ENCODE peak calls at places on chromosome 22, in ten cellular contexts. V is breast epithelium, B is A549, T is sigmoid colon, D is adrenal gland, S is tibial nerve, G is gastrocnemius medialis, I is ovary, E is IMR-90, C is testis. X is an unnamed sample.

GRCh38 chr22:22619765-22620414 is 24.5 kb upstream of the GGTLC2 start:
- DNase-seq in V (no peak), B (no peak), T (no peak), D (no peak), S (no peak), G (no peak), I (no peak), E (no peak), C (no peak), X (no peak)

GRCh38 chr22:25709758-25710157 is 32.2 kb upstream of the MYO18B start:
- DNase-seq in V (no peak), B (no peak), T (no peak), D (no peak), S (no peak), G (no peak), I (no peak), E (no peak), C (no peak), X (no peak)

GRCh38 chr22:20591660-20592310 is 84.4 kb downstream of the MED15 start:
- DNase-seq in V (no peak), B (no peak), T (no peak), D (no peak), S (no peak), G (no peak), I (no peak), E (peak; percentile 13), C (peak; percentile 44), X (peak; percentile 58)

GRCh38 chr22:33126881-33127280 is 68.7 kb upstream of the SYN3 start:
- DNase-seq in V (no peak), B (no peak), T (no peak), D (no peak), S (no peak), G (no peak), I (no peak), E (no peak), C (no peak), X (no peak)

GRCh38 chr22:37320726-37321286 is 38.5 kb downstream of the CYTH4 start:
- DNase-seq in V (no peak), B (no peak), T (no peak), D (no peak), S (no peak), G (no peak), I (no peak), E (no peak), C (no peak), X (no peak)

GRCh38 chr22:43273902-43274484 is 69.2 kb downstream of the SCUBE1 start:
- DNase-seq in V (no peak), B (peak; percentile 69), T (no peak), D (peak; percentile 69), S (no peak), G (peak; percentile 21), I (no peak), E (peak; percentile 46), C (peak; percentile 67), X (peak; percentile 51)

GRCh38 chr22:43113516-43114251 is 3.1 kb downstream of the BIK start:
- DNase-seq in V (peak; percentile 53), B (no peak), T (no peak), D (no peak), S (no peak), G (no peak), I (no peak), E (no peak), C (no peak), X (peak; percentile 71)

GRCh38 chr22:42939451-42939881 is 75.5 kb downstream of the PACSIN2 start:
- DNase-seq in V (no peak), B (no peak), T (no peak), D (no peak), S (no peak), G (no peak), I (no peak), E (no peak), C (no peak), X (no peak)

GRCh38 chr22:22821340-22821739 is 66.3 kb upstream of the IGLL5 start:
- DNase-seq in V (no peak), B (no peak), T (no peak), D (no peak), S (no peak), G (no peak), I (no peak), E (no peak), C (no peak), X (no peak)

GRCh38 chr22:42299586-42300285 is 29.3 kb upstream of the TCF20 start:
- DNase-seq in V (no peak), B (no peak), T (no peak), D (no peak), S (peak; percentile 25), G (peak; percentile 19), I (no peak), E (no peak), C (peak; percentile 21), X (no peak)

GRCh38 chr22:24947881-24948280 is 1.4 kb upstream of the LHFPL7 start:
- DNase-seq in V (no peak), B (no peak), T (no peak), D (no peak), S (no peak), G (no peak), I (no peak), E (no peak), C (no peak), X (no peak)

GRCh38 chr22:44583076-44583760 is 85.2 kb upstream of the RTL6 start:
- DNase-seq in V (no peak), B (peak; percentile 18), T (peak; percentile 38), D (peak; percentile 15), S (no peak), G (no peak), I (peak; percentile 7), E (peak; percentile 32), C (no peak), X (peak; percentile 2)

GRCh38 chr22:20298110-20298802 is 21.6 kb downstream of the DGCR6L start:
- DNase-seq in V (no peak), B (no peak), T (no peak), D (no peak), S (no peak), G (no peak), I (no peak), E (no peak), C (no peak), X (no peak)

GRCh38 chr22:48185656-48186055 is 1423.2 kb downstream of the TBC1D22A start:
- DNase-seq in V (no peak), B (no peak), T (no peak), D (no peak), S (no peak), G (no peak), I (no peak), E (no peak), C (no peak), X (no peak)

DNA sequence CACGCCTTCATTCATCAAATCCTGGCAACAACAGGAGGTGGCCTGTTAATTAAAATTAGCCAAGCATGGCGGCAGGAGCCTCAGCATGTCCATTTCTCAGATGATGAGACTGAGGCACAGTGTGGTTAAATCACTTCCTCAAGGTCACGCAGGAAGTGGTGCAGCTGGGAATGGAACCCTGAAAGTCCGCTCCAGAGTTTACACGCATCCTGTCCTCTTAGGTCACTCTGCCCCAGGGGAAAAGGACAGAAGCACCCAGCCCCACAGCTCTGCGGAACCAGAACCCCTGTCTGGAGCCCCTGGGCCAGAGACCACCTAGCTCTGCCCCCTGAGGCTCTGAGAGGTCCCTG is 19.6 kb downstream of the RPL3 start:
- DNase-seq in V (no peak), B (no peak), T (no peak), D (peak; percentile 46), S (peak; percentile 46), G (no peak), I (no peak), E (no peak), C (no peak), X (no peak)
- TF ChIP-seq POLR2A in V (no peak), B (no peak), T (no peak), D (no peak), S (no peak), G (no peak), I (no peak), E (no peak), C (no peak), X (no peak)

DNA sequence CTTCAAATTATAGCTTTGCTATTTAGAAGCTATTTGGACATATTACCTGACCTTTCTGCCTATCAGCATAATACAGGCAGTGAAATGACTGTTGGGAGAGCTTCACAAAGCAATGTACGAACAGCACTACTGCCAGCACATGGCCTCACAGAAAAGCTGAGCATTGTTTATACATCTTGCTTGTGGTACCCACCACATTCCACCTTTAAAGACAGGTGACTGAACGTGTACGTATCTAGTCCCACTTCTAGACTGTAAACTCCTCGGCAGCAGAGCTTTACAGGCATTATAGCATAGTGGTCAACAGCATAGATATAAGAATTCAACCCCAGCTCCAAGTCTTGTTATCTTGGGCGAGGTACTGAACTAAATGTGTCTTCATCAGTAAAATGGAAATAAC is 1.6 kb downstream of the JOSD1 start:
- DNase-seq in V (no peak), B (no peak), T (peak; percentile 19), D (no peak), S (no peak), G (no peak), I (no peak), E (no peak), C (no peak), X (no peak)
- H3K27ac ChIP-seq in V (peak overlapping the region; percentile 91), B (peak overlapping the region; percentile 96), T (peak overlapping the region; percentile 99), D (peak overlapping the region; percentile 98), S (peak overlapping the region; percentile 99), G (peak overlapping the region; percentile 97), I (peak overlapping the region; percentile 92), E (peak overlapping the region; percentile 5), C (peak overlapping the region; percentile 99), X (peak overlapping the region; percentile 96)

GRCh38 chr22:28481725-28482124 is 197.9 kb downstream of the TTC28 start:
- DNase-seq in V (no peak), B (no peak), T (no peak), D (no peak), S (no peak), G (no peak), I (no peak), E (no peak), C (no peak), X (no peak)

GRCh38 chr22:28474248-28474647 is 205.4 kb downstream of the TTC28 start:
- DNase-seq in V (no peak), B (no peak), T (no peak), D (no peak), S (no peak), G (no peak), I (no peak), E (no peak), C (no peak), X (no peak)

GRCh38 chr22:28479912-28480311 is 199.7 kb downstream of the TTC28 start:
- DNase-seq in V (no peak), B (no peak), T (no peak), D (no peak), S (no peak), G (no peak), I (no peak), E (peak; percentile 27), C (no peak), X (no peak)

GRCh38 chr22:28478564-28478963 is 201.1 kb downstream of the TTC28 start:
- DNase-seq in V (no peak), B (no peak), T (no peak), D (no peak), S (no peak), G (no peak), I (no peak), E (no peak), C (no peak), X (no peak)

GRCh38 chr22:28477556-28477955 is 202.1 kb downstream of the TTC28 start:
- DNase-seq in V (no peak), B (no peak), T (no peak), D (no peak), S (no peak), G (no peak), I (no peak), E (no peak), C (no peak), X (no peak)
- TF ChIP-seq CTCF in V (no peak), B (no peak), T (no peak), D (no peak), S (no peak), G (no peak), I (no peak), E (no peak), C (no peak), X (no peak)

GRCh38 chr22:31084811-31085492 is 3.8 kb downstream of the SMTN start:
- DNase-seq in V (peak; percentile 90), B (no peak), T (peak; percentile 96), D (peak; percentile 86), S (peak; percentile 84), G (peak; percentile 82), I (peak; percentile 88), E (peak; percentile 75), C (peak; percentile 93), X (peak; percentile 78)
- TF ChIP-seq POLR2A in V (peak; percentile 26), B (no peak), T (peak; percentile 40), D (peak; percentile 27), S (peak; percentile 64), G (peak; percentile 84), I (peak; percentile 54), E (peak; percentile 57), C (no peak), X (peak; percentile 74)